ENCODE peak calls at places on chromosomes 1 and 21, in eight cellular contexts. One of them, this sample, is unnamed.

GRCh38 chr1:3504823-3505155 is 50.3 kb downstream of the ARHGEF16 start:
- DNase-seq in NCI-H1417: no peak
- DNase-seq in AG08395: no peak
- DNase-seq in left ventricle myocardium inferior: no peak
- DNase-seq in RPMI7951: peak
- DNase-seq in astrocyte of the spinal cord: no peak
- DNase-seq in GM23248: peak
- DNase-seq in stromal cell of bone marrow: peak
- DNase-seq in this sample: no peak

GRCh38 chr1:186577201-186577600 is 103.0 kb downstream of the PTGS2 start:
- DNase-seq in NCI-H1417: no peak
- DNase-seq in AG08395: no peak
- DNase-seq in left ventricle myocardium inferior: no peak
- DNase-seq in RPMI7951: no peak
- DNase-seq in astrocyte of the spinal cord: no peak
- DNase-seq in GM23248: no peak
- DNase-seq in stromal cell of bone marrow: no peak
- DNase-seq in this sample: peak

GRCh38 chr1:169921080-169921479 is 27.4 kb upstream of the SCYL3 start:
- DNase-seq in NCI-H1417: no peak
- DNase-seq in AG08395: no peak
- DNase-seq in left ventricle myocardium inferior: no peak
- DNase-seq in RPMI7951: no peak
- DNase-seq in astrocyte of the spinal cord: no peak
- DNase-seq in GM23248: no peak
- DNase-seq in stromal cell of bone marrow: no peak
- DNase-seq in this sample: no peak

GRCh38 chr1:31372961-31373896 is at the start of gene FABP3:
- DNase-seq in NCI-H1417: peak
- DNase-seq in AG08395: peak
- DNase-seq in left ventricle myocardium inferior: peak
- DNase-seq in RPMI7951: peak
- DNase-seq in astrocyte of the spinal cord: peak
- DNase-seq in GM23248: peak
- DNase-seq in stromal cell of bone marrow: no peak
- DNase-seq in this sample: no peak

GRCh38 chr1:220878223-220879081 is 791 bp upstream of the HLX start:
- DNase-seq in NCI-H1417: no peak
- DNase-seq in AG08395: no peak
- DNase-seq in left ventricle myocardium inferior: peak
- DNase-seq in RPMI7951: no peak
- DNase-seq in astrocyte of the spinal cord: peak
- DNase-seq in GM23248: no peak
- DNase-seq in stromal cell of bone marrow: no peak
- DNase-seq in this sample: no peak

GRCh38 chr1:16922885-16923431 is 1.2 kb downstream of the CROCC start:
- DNase-seq in NCI-H1417: peak
- DNase-seq in AG08395: no peak
- DNase-seq in left ventricle myocardium inferior: no peak
- DNase-seq in RPMI7951: no peak
- DNase-seq in astrocyte of the spinal cord: no peak
- DNase-seq in GM23248: no peak
- DNase-seq in stromal cell of bone marrow: no peak
- DNase-seq in this sample: no peak

GRCh38 chr21:43604505-43605204 is 54.6 kb downstream of the HSF2BP start:
- DNase-seq in NCI-H1417: no peak
- DNase-seq in AG08395: no peak
- DNase-seq in left ventricle myocardium inferior: no peak
- DNase-seq in RPMI7951: no peak
- DNase-seq in astrocyte of the spinal cord: no peak
- DNase-seq in GM23248: no peak
- DNase-seq in stromal cell of bone marrow: no peak
- DNase-seq in this sample: no peak

GRCh38 chr1:218461351-218461750 is 116.2 kb downstream of the TGFB2 start:
- DNase-seq in NCI-H1417: no peak
- DNase-seq in AG08395: no peak
- DNase-seq in left ventricle myocardium inferior: no peak
- DNase-seq in RPMI7951: no peak
- DNase-seq in astrocyte of the spinal cord: no peak
- DNase-seq in GM23248: no peak
- DNase-seq in stromal cell of bone marrow: no peak
- DNase-seq in this sample: no peak

GRCh38 chr1:171769754-171770153 is 11.7 kb upstream of the METTL13 start:
- DNase-seq in NCI-H1417: no peak
- DNase-seq in AG08395: no peak
- DNase-seq in left ventricle myocardium inferior: no peak
- DNase-seq in RPMI7951: no peak
- DNase-seq in astrocyte of the spinal cord: no peak
- DNase-seq in GM23248: no peak
- DNase-seq in stromal cell of bone marrow: no peak
- DNase-seq in this sample: no peak

This sample was measured in mammary epithelial cell.